ENCODE peak calls at places on chromosomes 13 and 19, in nine cellular contexts. D is uterus, V is suprapubic skin, T is chondrocyte, M is AG09309, P is RWPE1, J is psoas muscle, R is colonic mucosa, H is PC-3. U is an unnamed sample.

GRCh38 chr13:108786578-108787100 is 157.2 kb downstream of the MYO16 start:
- DNase-seq in D (no peak), V (no peak), T (no peak), M (no peak), P (no peak), J (no peak), R (no peak), H (no peak), U (no peak)

GRCh38 chr19:55095260-55096060 is 19.8 kb downstream of the EPS8L1 start:
- DNase-seq in D (no peak), V (no peak), T (no peak), M (no peak), P (no peak), J (no peak), R (no peak), H (no peak), U (no peak)

GRCh38 chr19:7766535-7766934 is 3.5 kb downstream of the CLEC4M start:
- DNase-seq in D (no peak), V (no peak), T (no peak), M (no peak), P (no peak), J (no peak), R (no peak), H (no peak), U (no peak)

GRCh38 chr13:95182570-95183285 is 118.5 kb downstream of the ABCC4 start:
- DNase-seq in D (no peak), V (no peak), T (no peak), M (no peak), P (no peak), J (no peak), R (no peak), H (no peak), U (no peak)

GRCh38 chr13:75432045-75432444 is 49.9 kb downstream of the TBC1D4 start:
- DNase-seq in D (no peak), V (no peak), T (no peak), M (no peak), P (no peak), J (no peak), R (no peak), H (no peak), U (no peak)

GRCh38 chr13:48542581-48543341 is 9.9 kb upstream of the RCBTB2 start:
- DNase-seq in D (peak; percentile 47), V (no peak), T (no peak), M (no peak), P (no peak), J (peak; percentile 28), R (peak; percentile 45), H (no peak), U (peak; percentile 58)

GRCh38 chr13:107811233-107811632 is 404.1 kb downstream of the LIG4 start:
- DNase-seq in D (no peak), V (no peak), T (no peak), M (no peak), P (no peak), J (no peak), R (no peak), H (no peak), U (no peak)

GRCh38 chr13:113142876-113143275 is 15.6 kb upstream of the PROZ start:
- DNase-seq in D (no peak), V (no peak), T (no peak), M (no peak), P (no peak), J (no peak), R (no peak), H (no peak), U (no peak)

GRCh38 chr13:75715598-75716523 is 79.7 kb downstream of the LMO7 start:
- DNase-seq in D (no peak), V (no peak), T (no peak), M (no peak), P (no peak), J (no peak), R (no peak), H (peak; percentile 41), U (no peak)

GRCh38 chr13:90485441-90485840 is 862.0 kb upstream of the MIR17HG start:
- DNase-seq in D (no peak), V (no peak), T (no peak), M (peak; percentile 90), P (peak; percentile 45), J (no peak), R (no peak), H (peak; percentile 80), U (no peak)

GRCh38 chr19:7550987-7551761 is 15.7 kb downstream of the PNPLA6 start:
- DNase-seq in D (peak; percentile 56), V (no peak), T (no peak), M (no peak), P (peak; percentile 66), J (peak; percentile 65), R (peak; percentile 83), H (peak; percentile 40), U (peak; percentile 85)

GRCh38 chr19:38079926-38080380 is 144.1 kb downstream of the DPF1 start:
- DNase-seq in D (no peak), V (no peak), T (no peak), M (peak; percentile 77), P (peak; percentile 46), J (no peak), R (no peak), H (peak; percentile 86), U (peak; percentile 29)

DNA sequence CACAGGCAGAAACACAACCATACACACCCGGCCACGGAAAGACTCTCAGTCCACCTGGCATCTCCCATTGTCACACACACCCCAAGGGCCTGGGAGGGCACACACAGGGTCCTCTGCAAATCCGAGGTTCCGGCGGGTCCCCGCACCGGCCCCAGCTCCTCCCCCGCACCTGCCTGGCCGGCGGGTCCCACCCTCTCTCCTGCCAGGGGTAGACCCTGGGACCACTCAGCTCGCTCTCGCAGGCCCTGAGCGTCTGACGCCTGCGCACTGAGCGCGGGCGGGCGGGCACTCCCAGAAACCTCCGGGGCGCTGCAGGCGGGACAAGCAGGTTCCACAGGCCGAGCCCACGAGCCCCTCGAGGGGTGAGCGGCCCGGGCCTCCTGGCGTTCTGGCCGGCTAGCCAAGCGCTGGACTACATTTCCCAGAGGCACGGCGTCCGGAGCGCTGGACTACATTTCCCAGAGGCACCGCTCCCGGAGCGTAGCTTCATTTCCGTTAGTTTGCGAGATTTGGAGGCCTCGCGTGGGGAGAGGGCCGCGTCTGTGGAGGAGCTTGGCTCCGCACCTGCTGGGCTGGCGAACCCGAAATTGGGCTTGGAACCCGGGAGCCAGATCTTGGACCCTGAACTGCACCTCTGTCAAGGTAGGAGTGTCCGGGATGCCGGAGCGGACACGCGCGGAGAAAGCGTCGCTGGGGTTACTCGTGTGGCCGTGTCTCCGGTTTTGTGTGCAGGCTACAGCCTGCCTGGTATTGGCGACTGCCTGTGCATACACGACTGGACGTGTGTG is at the start of gene ZNF420:
- DNase-seq in D (peak; percentile 95), V (peak; percentile 94), T (peak; percentile 97), M (peak; percentile 79), P (peak; percentile 62), J (peak; percentile 94), R (peak; percentile 91), H (peak; percentile 84), U (peak; percentile 94)
- TF ChIP-seq CTCF in D (no peak), V (no peak), T (no peak), M (no peak), P (no peak), J (no peak), R (no peak), H (no peak), U (no peak)

GRCh38 chr19:984165-984967 is at the start of gene WDR18:
- DNase-seq in D (peak; percentile 93), V (peak; percentile 97), T (peak; percentile 98), M (peak; percentile 17), P (peak; percentile 97), J (peak; percentile 95), R (peak; percentile 94), H (peak; percentile 89), U (peak; percentile 94)
- TF ChIP-seq CTCF in D (no peak), V (no peak), T (peak; percentile 22), M (no peak), P (no peak), J (no peak), R (no peak), H (no peak), U (peak; percentile 41)

GRCh38 chr19:19900124-19900523 is 622 bp upstream of the ZNF93 start:
- DNase-seq in D (no peak), V (no peak), T (no peak), M (no peak), P (no peak), J (no peak), R (no peak), H (no peak), U (no peak)

GRCh38 chr19:19900574-19901444 is at the start of gene ZNF93:
- DNase-seq in D (peak; percentile 94), V (peak; percentile 98), T (peak; percentile 96), M (peak; percentile 83), P (peak; percentile 83), J (peak; percentile 91), R (peak; percentile 97), H (peak; percentile 51), U (peak; percentile 94)
- TF ChIP-seq CTCF in D (no peak), V (no peak), T (no peak), M (no peak), P (no peak), J (no peak), R (no peak), H (no peak), U (no peak)

GRCh38 chr19:47703301-47703700 is 9.9 kb upstream of the EHD2 start:
- DNase-seq in D (no peak), V (no peak), T (no peak), M (no peak), P (no peak), J (no peak), R (no peak), H (no peak), U (no peak)

GRCh38 chr19:47704656-47705055 is 8.6 kb upstream of the EHD2 start:
- DNase-seq in D (no peak), V (no peak), T (no peak), M (no peak), P (no peak), J (no peak), R (no peak), H (peak; percentile 22), U (no peak)

GRCh38 chr19:47711652-47712239 is 1.5 kb upstream of the EHD2 start:
- DNase-seq in D (no peak), V (no peak), T (no peak), M (no peak), P (no peak), J (no peak), R (no peak), H (no peak), U (no peak)

GRCh38 chr19:47704024-47704423 is 9.2 kb upstream of the EHD2 start:
- DNase-seq in D (no peak), V (no peak), T (no peak), M (no peak), P (no peak), J (no peak), R (no peak), H (no peak), U (no peak)

DNA sequence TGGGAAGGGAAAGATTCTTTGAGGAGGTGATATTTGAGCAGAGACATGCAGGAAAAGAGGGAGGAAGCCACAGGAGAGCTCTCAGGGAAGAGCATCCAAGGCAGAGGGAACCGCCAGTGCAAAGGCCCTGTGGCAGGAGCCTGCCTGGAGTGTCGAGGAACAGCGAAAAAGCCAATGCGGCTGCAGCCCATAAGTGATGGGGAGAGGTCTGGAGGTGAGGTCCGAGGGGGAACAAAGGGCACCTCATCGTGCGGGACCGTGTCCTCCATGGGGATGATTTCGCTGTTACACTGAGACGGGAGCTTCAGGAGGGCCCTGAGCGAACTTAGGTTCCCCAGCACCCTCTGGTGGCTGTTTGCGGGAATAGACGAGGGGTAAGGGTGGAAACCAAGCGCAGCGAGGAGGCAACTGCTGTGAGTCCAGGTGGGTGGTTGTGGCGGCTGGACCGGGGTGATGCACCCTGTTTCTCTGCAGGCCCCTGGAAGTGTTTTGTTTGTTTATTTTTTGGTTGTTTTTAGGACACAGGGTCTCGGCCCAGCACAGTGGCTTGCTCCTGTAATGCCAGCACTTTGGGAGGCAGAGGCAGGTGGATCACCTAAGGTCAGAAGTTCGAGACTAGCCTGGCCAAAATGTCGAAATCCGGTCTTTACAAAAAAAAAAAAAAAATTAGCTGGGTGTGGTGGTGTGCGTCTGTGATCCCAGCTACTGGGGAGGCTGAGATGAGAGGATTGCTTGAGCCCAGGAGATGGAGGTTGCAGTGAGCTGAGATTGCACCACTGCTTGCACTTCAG is 5.9 kb upstream of the EHD2 start:
- DNase-seq in D (peak; percentile 73), V (no peak), T (no peak), M (no peak), P (peak; percentile 60), J (peak; percentile 76), R (peak; percentile 80), H (peak; percentile 88), U (peak; percentile 82)
- TF ChIP-seq CTCF in D (peak; percentile 80), V (peak; percentile 77), T (peak; percentile 88), M (peak; percentile 88), P (peak; percentile 82), J (peak; percentile 67), R (peak; percentile 79), H (peak; percentile 74), U (no peak)